ENCODE peak calls at places on chromosomes 4 and X, in seven cellular contexts. One of them, this sample, is unnamed.

GRCh38 chr4:10100734-10101216 is 15.8 kb downstream of the WDR1 start:
- DNase-seq in epithelial cell of esophagus: peak
- DNase-seq in IMR-90: no peak
- DNase-seq in mucosa of descending colon: no peak
- DNase-seq in MM.1S: no peak
- DNase-seq in left ventricle myocardium inferior: no peak
- DNase-seq in tibial nerve: no peak
- DNase-seq in this sample: no peak

GRCh38 chr4:7390906-7391636 is 43.7 kb downstream of the PSAPL1 start:
- DNase-seq in epithelial cell of esophagus: no peak
- DNase-seq in IMR-90: no peak
- DNase-seq in MM.1S: no peak
- DNase-seq in tibial nerve: no peak
- DNase-seq in mucosa of descending colon: no peak
- DNase-seq in left ventricle myocardium inferior: no peak
- DNase-seq in this sample: no peak

GRCh38 chr4:88674565-88674964 is 23.1 kb downstream of the NAP1L5 start:
- DNase-seq in tibial nerve: no peak
- DNase-seq in epithelial cell of esophagus: peak
- DNase-seq in MM.1S: no peak
- DNase-seq in IMR-90: peak
- DNase-seq in left ventricle myocardium inferior: no peak
- DNase-seq in mucosa of descending colon: no peak
- DNase-seq in this sample: no peak

GRCh38 chr4:4269326-4269725 is 20.6 kb downstream of the LYAR start:
- DNase-seq in IMR-90: no peak
- DNase-seq in tibial nerve: no peak
- DNase-seq in epithelial cell of esophagus: no peak
- DNase-seq in left ventricle myocardium inferior: no peak
- DNase-seq in MM.1S: no peak
- DNase-seq in mucosa of descending colon: no peak
- DNase-seq in this sample: no peak

GRCh38 chr4:15004701-15005301 is 2.5 kb downstream of the CPEB2 start:
- DNase-seq in tibial nerve: peak
- DNase-seq in left ventricle myocardium inferior: peak
- DNase-seq in mucosa of descending colon: peak
- DNase-seq in IMR-90: peak
- DNase-seq in epithelial cell of esophagus: peak
- DNase-seq in MM.1S: peak
- DNase-seq in this sample: peak

GRCh38 chrX:43313035-43313434 is 343.1 kb upstream of the MAOA start:
- DNase-seq in epithelial cell of esophagus: no peak
- DNase-seq in MM.1S: no peak
- DNase-seq in tibial nerve: no peak
- DNase-seq in mucosa of descending colon: no peak
- DNase-seq in left ventricle myocardium inferior: no peak
- DNase-seq in IMR-90: no peak
- DNase-seq in this sample: no peak

GRCh38 chr4:89836031-89836777 is 757 bp downstream of the SNCA start:
- DNase-seq in MM.1S: no peak
- DNase-seq in left ventricle myocardium inferior: no peak
- DNase-seq in mucosa of descending colon: peak
- DNase-seq in IMR-90: no peak
- DNase-seq in tibial nerve: no peak
- DNase-seq in epithelial cell of esophagus: peak
- DNase-seq in this sample: no peak

GRCh38 chr4:108010167-108010566 is 20.5 kb downstream of the HADH start:
- DNase-seq in tibial nerve: no peak
- DNase-seq in left ventricle myocardium inferior: no peak
- DNase-seq in epithelial cell of esophagus: peak
- DNase-seq in mucosa of descending colon: no peak
- DNase-seq in IMR-90: peak
- DNase-seq in MM.1S: no peak
- DNase-seq in this sample: no peak

GRCh38 chr4:48445704-48446103 is 37.4 kb upstream of the SLC10A4 start:
- DNase-seq in IMR-90: peak
- DNase-seq in epithelial cell of esophagus: peak
- DNase-seq in left ventricle myocardium inferior: no peak
- DNase-seq in mucosa of descending colon: no peak
- DNase-seq in MM.1S: peak
- DNase-seq in tibial nerve: no peak
- DNase-seq in this sample: peak

GRCh38 chr4:77092832-77093800 is 17.3 kb upstream of the CCNI start:
- DNase-seq in IMR-90: no peak
- DNase-seq in epithelial cell of esophagus: peak
- DNase-seq in mucosa of descending colon: no peak
- DNase-seq in tibial nerve: no peak
- DNase-seq in left ventricle myocardium inferior: no peak
- DNase-seq in MM.1S: peak
- DNase-seq in this sample: no peak

GRCh38 chr4:178955614-178956013 is 1513.4 kb upstream of the AGA start:
- DNase-seq in IMR-90: no peak
- DNase-seq in MM.1S: no peak
- DNase-seq in tibial nerve: no peak
- DNase-seq in epithelial cell of esophagus: no peak
- DNase-seq in mucosa of descending colon: no peak
- DNase-seq in left ventricle myocardium inferior: no peak
- DNase-seq in this sample: no peak

GRCh38 chr4:178958725-178959440 is 1516.6 kb upstream of the AGA start:
- DNase-seq in left ventricle myocardium inferior: no peak
- DNase-seq in IMR-90: no peak
- DNase-seq in mucosa of descending colon: no peak
- DNase-seq in tibial nerve: no peak
- DNase-seq in MM.1S: peak
- DNase-seq in epithelial cell of esophagus: no peak
- DNase-seq in this sample: no peak

GRCh38 chr4:178953447-178954120 is 1511.3 kb upstream of the AGA start:
- DNase-seq in tibial nerve: no peak
- DNase-seq in MM.1S: no peak
- DNase-seq in mucosa of descending colon: no peak
- DNase-seq in IMR-90: no peak
- DNase-seq in epithelial cell of esophagus: no peak
- DNase-seq in left ventricle myocardium inferior: no peak
- DNase-seq in this sample: no peak
- H3K4me3 ChIP-seq in tibial nerve: no peak
- H3K4me3 ChIP-seq in MM.1S: no peak
- H3K4me3 ChIP-seq in mucosa of descending colon: no peak
- H3K4me3 ChIP-seq in IMR-90: no peak
- H3K4me3 ChIP-seq in epithelial cell of esophagus: no peak
- H3K4me3 ChIP-seq in left ventricle myocardium inferior: no peak
- H3K4me3 ChIP-seq in this sample: no peak

GRCh38 chr4:110621839-110622751 is 782 bp downstream of the PITX2 start:
- DNase-seq in MM.1S: no peak
- DNase-seq in left ventricle myocardium inferior: no peak
- DNase-seq in tibial nerve: no peak
- DNase-seq in epithelial cell of esophagus: no peak
- DNase-seq in IMR-90: no peak
- DNase-seq in mucosa of descending colon: peak
- DNase-seq in this sample: no peak

GRCh38 chr4:110619401-110620247 is 3.3 kb downstream of the PITX2 start:
- DNase-seq in MM.1S: no peak
- DNase-seq in tibial nerve: no peak
- DNase-seq in left ventricle myocardium inferior: no peak
- DNase-seq in epithelial cell of esophagus: no peak
- DNase-seq in mucosa of descending colon: peak
- DNase-seq in IMR-90: no peak
- DNase-seq in this sample: no peak

GRCh38 chr4:110621328-110621812 is 1.5 kb downstream of the PITX2 start:
- DNase-seq in tibial nerve: no peak
- DNase-seq in mucosa of descending colon: peak
- DNase-seq in IMR-90: no peak
- DNase-seq in left ventricle myocardium inferior: no peak
- DNase-seq in MM.1S: no peak
- DNase-seq in epithelial cell of esophagus: no peak
- DNase-seq in this sample: no peak

GRCh38 chr4:110619001-110619350 is 3.9 kb downstream of the PITX2 start:
- DNase-seq in tibial nerve: no peak
- DNase-seq in left ventricle myocardium inferior: no peak
- DNase-seq in MM.1S: no peak
- DNase-seq in mucosa of descending colon: no peak
- DNase-seq in epithelial cell of esophagus: no peak
- DNase-seq in IMR-90: no peak
- DNase-seq in this sample: no peak

DNA sequence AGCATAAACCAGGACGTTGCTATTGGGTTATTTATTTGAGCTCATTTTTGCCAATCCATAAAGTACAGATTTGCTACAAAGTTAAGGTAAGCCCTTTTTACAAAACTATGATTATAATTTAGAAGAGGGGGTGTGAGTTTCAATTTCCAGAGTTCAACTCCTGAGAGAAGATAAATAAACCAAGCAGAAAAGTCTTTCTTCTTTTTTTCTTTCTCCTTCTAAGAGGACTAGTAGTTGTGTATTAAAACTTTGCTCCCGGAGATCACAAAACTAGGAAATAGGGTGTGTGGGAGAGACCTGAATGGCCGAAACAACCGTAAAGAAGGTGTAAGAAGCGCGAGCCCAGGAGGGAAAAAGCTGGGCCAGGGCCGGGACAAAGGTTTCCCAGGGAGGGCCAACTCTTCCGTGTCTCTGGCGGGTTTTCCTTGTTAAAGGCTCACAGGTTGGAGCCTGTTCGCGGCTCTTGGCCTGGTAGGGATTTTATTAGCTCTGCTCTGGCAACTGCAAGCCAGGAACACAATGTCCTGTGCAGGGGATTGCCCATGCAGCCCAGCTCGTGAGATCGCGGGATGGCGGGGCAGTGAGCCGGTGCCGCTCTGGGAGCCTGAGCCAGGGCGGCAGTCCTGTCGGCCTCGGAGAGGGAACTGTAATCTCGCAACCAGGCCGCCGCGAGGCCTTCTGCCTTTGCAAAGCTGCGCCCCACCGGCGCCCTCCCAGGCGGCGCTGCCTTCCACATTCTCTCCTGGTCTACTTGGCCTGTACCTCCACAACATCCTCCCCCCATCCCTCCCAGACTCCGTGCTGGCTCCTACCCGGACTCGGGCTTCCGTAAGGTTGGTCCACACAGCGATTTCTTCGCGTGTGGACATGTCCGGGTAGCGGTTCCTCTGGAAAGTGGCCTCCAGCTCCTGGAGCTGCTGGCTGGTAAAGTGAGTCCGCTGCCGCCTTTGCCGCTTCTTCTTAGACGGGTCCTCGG is 2.2 kb downstream of the PITX2 start:
- DNase-seq in MM.1S: no peak
- DNase-seq in epithelial cell of esophagus: peak
- DNase-seq in IMR-90: no peak
- DNase-seq in left ventricle myocardium inferior: no peak
- DNase-seq in mucosa of descending colon: peak
- DNase-seq in tibial nerve: no peak
- DNase-seq in this sample: peak
- TF ChIP-seq CTCF in MM.1S: no peak
- TF ChIP-seq CTCF in epithelial cell of esophagus: no peak
- TF ChIP-seq CTCF in IMR-90: no peak
- TF ChIP-seq CTCF in left ventricle myocardium inferior: no peak
- TF ChIP-seq CTCF in mucosa of descending colon: no peak
- TF ChIP-seq CTCF in tibial nerve: no peak
- TF ChIP-seq CTCF in this sample: no peak

DNA sequence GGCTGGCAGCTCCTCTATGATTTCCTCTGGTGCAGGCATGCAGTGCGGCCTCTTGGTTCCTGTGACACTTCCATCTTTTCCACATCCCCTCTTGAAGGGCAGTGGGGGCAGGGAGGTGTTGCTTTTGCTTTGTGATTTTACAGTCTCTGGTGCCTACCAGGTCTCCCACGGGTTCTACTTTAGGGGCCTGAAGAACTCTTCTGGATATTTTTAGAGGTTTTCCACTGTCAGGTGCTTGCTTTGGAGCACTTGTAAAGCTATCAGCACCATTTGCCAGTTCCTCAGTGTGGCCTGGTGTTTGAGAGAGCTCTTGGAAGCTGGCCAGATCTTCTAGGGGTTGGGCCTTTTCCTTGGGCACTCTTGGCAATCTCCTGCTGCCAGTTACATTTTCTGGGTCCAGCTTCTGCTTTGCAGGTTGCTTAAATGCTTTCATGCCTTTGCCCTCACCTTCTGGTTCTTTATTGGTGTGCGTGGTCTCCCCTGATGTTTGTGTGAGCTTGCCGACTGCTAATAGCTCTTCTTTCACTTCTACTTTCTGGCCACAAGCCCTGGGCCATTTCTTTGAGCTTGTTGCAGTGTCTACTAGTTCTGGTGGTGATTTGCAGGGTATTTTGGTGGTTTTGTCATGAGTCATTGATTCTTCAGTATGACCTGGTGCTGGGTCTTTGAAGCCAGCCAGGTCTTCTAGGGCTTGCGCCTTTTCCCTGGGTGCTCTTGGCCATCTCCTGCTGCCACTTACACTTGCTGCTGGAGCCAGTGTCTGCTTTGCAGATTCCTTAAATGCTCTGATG is 11.4 kb upstream of the CHST7 start:
- DNase-seq in epithelial cell of esophagus: no peak
- DNase-seq in tibial nerve: no peak
- DNase-seq in left ventricle myocardium inferior: no peak
- DNase-seq in IMR-90: no peak
- DNase-seq in MM.1S: peak
- DNase-seq in mucosa of descending colon: no peak
- DNase-seq in this sample: peak
- H3K4me3 ChIP-seq in epithelial cell of esophagus: no peak
- H3K4me3 ChIP-seq in tibial nerve: no peak
- H3K4me3 ChIP-seq in left ventricle myocardium inferior: no peak
- H3K4me3 ChIP-seq in IMR-90: no peak
- H3K4me3 ChIP-seq in MM.1S: peak
- H3K4me3 ChIP-seq in mucosa of descending colon: no peak
- H3K4me3 ChIP-seq in this sample: peak

GRCh38 chr4:53489279-53489889 is 101.9 kb downstream of the LNX1 start:
- DNase-seq in IMR-90: peak
- DNase-seq in left ventricle myocardium inferior: no peak
- DNase-seq in epithelial cell of esophagus: peak
- DNase-seq in mucosa of descending colon: no peak
- DNase-seq in MM.1S: no peak
- DNase-seq in tibial nerve: no peak
- DNase-seq in this sample: no peak

GRCh38 chr4:53494851-53495250 is 96.4 kb downstream of the LNX1 start:
- DNase-seq in MM.1S: no peak
- DNase-seq in tibial nerve: no peak
- DNase-seq in mucosa of descending colon: no peak
- DNase-seq in IMR-90: no peak
- DNase-seq in left ventricle myocardium inferior: no peak
- DNase-seq in epithelial cell of esophagus: no peak
- DNase-seq in this sample: no peak

GRCh38 chr4:53490161-53490915 is 100.9 kb downstream of the LNX1 start:
- DNase-seq in epithelial cell of esophagus: no peak
- DNase-seq in mucosa of descending colon: no peak
- DNase-seq in MM.1S: no peak
- DNase-seq in tibial nerve: no peak
- DNase-seq in IMR-90: peak
- DNase-seq in left ventricle myocardium inferior: no peak
- DNase-seq in this sample: no peak

DNA sequence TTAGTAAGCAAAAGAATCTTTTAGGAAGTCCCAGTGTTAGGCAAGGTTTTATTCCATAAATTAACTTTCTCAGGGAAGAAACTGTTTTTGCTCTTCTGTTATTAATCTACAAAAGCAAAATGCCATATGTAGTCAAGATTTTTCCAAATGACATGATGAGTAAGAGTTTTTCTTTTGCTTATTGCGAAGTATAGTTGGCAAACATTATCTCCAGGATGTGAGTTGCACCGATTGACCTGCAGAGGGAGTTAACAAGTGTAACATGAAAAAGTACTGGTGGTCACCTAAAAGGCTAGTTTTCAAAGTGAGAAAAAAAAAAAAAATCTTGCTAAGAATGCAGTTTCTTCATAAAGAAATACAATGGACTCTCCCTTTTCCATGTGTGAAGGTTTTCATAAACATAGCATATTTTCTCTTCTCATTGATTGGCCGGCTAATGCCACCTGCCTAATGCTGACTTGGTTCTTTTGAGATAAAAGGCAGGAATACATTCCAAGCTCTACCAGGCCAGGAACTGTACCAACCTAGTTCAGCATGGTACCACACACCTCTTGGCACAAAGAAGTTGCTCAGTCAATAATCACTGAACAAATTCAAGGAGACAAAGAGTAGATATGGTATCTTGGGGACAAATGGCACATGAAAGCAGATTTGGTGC is 100.2 kb downstream of the LNX1 start:
- DNase-seq in left ventricle myocardium inferior: no peak
- DNase-seq in epithelial cell of esophagus: peak
- DNase-seq in tibial nerve: peak
- DNase-seq in MM.1S: peak
- DNase-seq in IMR-90: peak
- DNase-seq in mucosa of descending colon: no peak
- DNase-seq in this sample: peak
- TF ChIP-seq CTCF in left ventricle myocardium inferior: peak
- TF ChIP-seq CTCF in epithelial cell of esophagus: peak
- TF ChIP-seq CTCF in tibial nerve: peak
- TF ChIP-seq CTCF in MM.1S: peak
- TF ChIP-seq CTCF in IMR-90: peak
- TF ChIP-seq CTCF in mucosa of descending colon: peak
- TF ChIP-seq CTCF in this sample: peak

This sample was measured in GM12865.